ENCODE peak calls at places on chromosomes 13 and 19, in ten cellular contexts. W is naive B cell; B is C1 segment of cervical spinal cord; K is stomach; G is GM20000; A is AG09309; U is GM04504; O is brain microvascular endothelial cell; D is effector memory CD8-positive, alpha-beta T cell; X is T-helper 1 cell. J is an unnamed sample.

GRCh38 chr19:1632462-1633268 is 19.8 kb downstream of the TCF3 start:
- DNase-seq in W (no peak), B (no peak), K (no peak), G (no peak), A (no peak), U (no peak), O (no peak), D (no peak), X (no peak), J (no peak)

GRCh38 chr19:51690359-51691121 is 2.6 kb upstream of the SPACA6 start:
- DNase-seq in W (peak; percentile 30), B (peak; percentile 84), K (peak; percentile 58), G (peak; percentile 83), A (no peak), U (no peak), O (peak; percentile 59), D (peak; percentile 62), X (peak; percentile 61), J (no peak)

GRCh38 chr13:74132152-74132767 is 1.9 kb downstream of the KLF12 start:
- DNase-seq in W (no peak), B (no peak), K (no peak), G (no peak), A (no peak), U (no peak), O (peak; percentile 64), D (peak; percentile 26), X (peak; percentile 46), J (no peak)

GRCh38 chr13:32660227-32660626 is 74.0 kb downstream of the PDS5B start:
- DNase-seq in W (no peak), B (no peak), K (peak; percentile 77), G (no peak), A (no peak), U (no peak), O (no peak), D (no peak), X (no peak), J (peak; percentile 65)

GRCh38 chr19:32373614-32374295 is 28.3 kb downstream of the ZNF507 start:
- DNase-seq in W (no peak), B (peak; percentile 9), K (peak; percentile 27), G (no peak), A (peak; percentile 96), U (peak; percentile 94), O (peak; percentile 100), D (no peak), X (no peak), J (peak; percentile 98)

GRCh38 chr19:49186108-49186507 is 28.5 kb downstream of the TRPM4 start:
- DNase-seq in W (no peak), B (no peak), K (no peak), G (no peak), A (no peak), U (no peak), O (no peak), D (no peak), X (no peak), J (no peak)

GRCh38 chr13:50292082-50292481 is 276.8 kb downstream of the KCNRG start:
- DNase-seq in W (no peak), B (no peak), K (no peak), G (no peak), A (no peak), U (no peak), O (no peak), D (no peak), X (no peak), J (no peak)

GRCh38 chr19:51552996-51553725 is 17.9 kb upstream of the ZNF175 start:
- DNase-seq in W (no peak), B (peak; percentile 16), K (peak; percentile 45), G (peak; percentile 43), A (no peak), U (peak; percentile 26), O (peak; percentile 70), D (no peak), X (peak; percentile 15), J (peak; percentile 33)

GRCh38 chr19:54191671-54192453 is 754 bp downstream of the TSEN34 start:
- DNase-seq in W (no peak), B (peak; percentile 49), K (no peak), G (no peak), A (no peak), U (no peak), O (no peak), D (no peak), X (no peak), J (no peak)

GRCh38 chr13:74990992-74991391 is 491.0 kb downstream of the TBC1D4 start:
- DNase-seq in W (no peak), B (no peak), K (no peak), G (no peak), A (no peak), U (no peak), O (no peak), D (no peak), X (no peak), J (no peak)

GRCh38 chr13:97359181-97360057 is 74.5 kb upstream of the RAP2A start:
- DNase-seq in W (peak; percentile 46), B (no peak), K (peak; percentile 36), G (peak; percentile 55), A (peak; percentile 29), U (peak; percentile 49), O (peak; percentile 75), D (peak; percentile 46), X (peak; percentile 36), J (peak; percentile 25)

GRCh38 chr13:99805361-99805760 is 166.2 kb downstream of the ZIC5 start:
- DNase-seq in W (no peak), B (no peak), K (no peak), G (no peak), A (no peak), U (no peak), O (no peak), D (no peak), X (no peak), J (no peak)

GRCh38 chr19:1400281-1401137 is 833 bp downstream of the GAMT start:
- DNase-seq in W (no peak), B (peak; percentile 26), K (peak; percentile 80), G (peak; percentile 72), A (no peak), U (no peak), O (no peak), D (no peak), X (no peak), J (no peak)

GRCh38 chr13:68697551-68697950 is 1410.1 kb upstream of the ATXN8OS start:
- DNase-seq in W (no peak), B (no peak), K (no peak), G (no peak), A (no peak), U (no peak), O (no peak), D (no peak), X (no peak), J (no peak)

GRCh38 chr19:1271528-1272422 is 2.6 kb downstream of the CIRBP start:
- DNase-seq in W (no peak), B (no peak), K (no peak), G (no peak), A (no peak), U (no peak), O (no peak), D (no peak), X (no peak), J (no peak)

GRCh38 chr13:44879452-44880058 is 109.7 kb downstream of the NUFIP1 start:
- DNase-seq in W (no peak), B (no peak), K (no peak), G (peak; percentile 33), A (no peak), U (no peak), O (peak; percentile 50), D (no peak), X (no peak), J (peak; percentile 37)

GRCh38 chr13:79445968-79446645 is 34.8 kb upstream of the NDFIP2 start:
- DNase-seq in W (no peak), B (no peak), K (no peak), G (no peak), A (no peak), U (no peak), O (no peak), D (no peak), X (no peak), J (no peak)

J was measured in LNCaP clone FGC.